ENCODE peak calls at places on chromosomes 1 and 21, in four cellular contexts. One of them, this sample, is unnamed.

GRCh38 chr21:31335957-31336738 is 7.9 kb downstream of the TIAM1 start:
- DNase-seq in aorta: no peak
- DNase-seq in CD8-positive, alpha-beta T cell: no peak
- DNase-seq in IMR-90: peak; percentile 95
- DNase-seq in this sample: no peak

GRCh38 chr1:25909062-25909461 is 2.8 kb upstream of the STMN1 start:
- DNase-seq in aorta: no peak
- DNase-seq in IMR-90: no peak
- DNase-seq in CD8-positive, alpha-beta T cell: no peak
- DNase-seq in this sample: no peak

GRCh38 chr21:38048241-38048640 is 132.0 kb upstream of the KCNJ6 start:
- DNase-seq in IMR-90: no peak
- DNase-seq in aorta: no peak
- DNase-seq in CD8-positive, alpha-beta T cell: no peak
- DNase-seq in this sample: no peak

GRCh38 chr1:24900486-24900849 is 29.6 kb downstream of the RUNX3 start:
- DNase-seq in IMR-90: no peak
- DNase-seq in CD8-positive, alpha-beta T cell: peak; percentile 47
- DNase-seq in aorta: peak; percentile 41
- DNase-seq in this sample: no peak

GRCh38 chr1:236636017-236636416 is 31.7 kb upstream of the HEATR1 start:
- DNase-seq in aorta: no peak
- DNase-seq in IMR-90: no peak
- DNase-seq in CD8-positive, alpha-beta T cell: no peak
- DNase-seq in this sample: no peak

GRCh38 chr1:23424171-23424959 is at the start of gene TCEA3:
- DNase-seq in IMR-90: no peak
- DNase-seq in CD8-positive, alpha-beta T cell: peak; percentile 61
- DNase-seq in aorta: peak; percentile 69
- DNase-seq in this sample: peak; percentile 28

GRCh38 chr1:200628223-200628868 is 7.8 kb upstream of the KIF14 start:
- DNase-seq in IMR-90: no peak
- DNase-seq in aorta: no peak
- DNase-seq in CD8-positive, alpha-beta T cell: no peak
- DNase-seq in this sample: peak; percentile 14

GRCh38 chr1:228471762-228472398 is 15.3 kb upstream of the RNF187 start:
- DNase-seq in CD8-positive, alpha-beta T cell: no peak
- DNase-seq in aorta: no peak
- DNase-seq in IMR-90: peak; percentile 44
- DNase-seq in this sample: peak; percentile 41

GRCh38 chr1:15426492-15427279 is 11.6 kb upstream of the CTRC start:
- DNase-seq in IMR-90: peak; percentile 57
- DNase-seq in CD8-positive, alpha-beta T cell: no peak
- DNase-seq in aorta: no peak
- DNase-seq in this sample: no peak

GRCh38 chr1:15139654-15140350 is 13.7 kb upstream of the TMEM51 start:
- DNase-seq in CD8-positive, alpha-beta T cell: no peak
- DNase-seq in IMR-90: peak; percentile 6
- DNase-seq in aorta: peak; percentile 38
- DNase-seq in this sample: no peak

GRCh38 chr1:58883037-58883887 is 99.4 kb upstream of the JUN start:
- DNase-seq in IMR-90: peak; percentile 97
- DNase-seq in CD8-positive, alpha-beta T cell: no peak
- DNase-seq in aorta: peak; percentile 85
- DNase-seq in this sample: no peak

GRCh38 chr21:41368361-41369104 is 6.7 kb downstream of the MX2 start:
- DNase-seq in CD8-positive, alpha-beta T cell: no peak
- DNase-seq in aorta: no peak
- DNase-seq in IMR-90: no peak
- DNase-seq in this sample: no peak

GRCh38 chr1:1013105-1013921 is at the start of gene ISG15:
- DNase-seq in IMR-90: peak; percentile 83
- DNase-seq in CD8-positive, alpha-beta T cell: peak; percentile 90
- DNase-seq in aorta: peak; percentile 95
- DNase-seq in this sample: peak; percentile 89

GRCh38 chr1:85359874-85360708 is 83.7 kb upstream of the BCL10 start:
- DNase-seq in aorta: no peak
- DNase-seq in CD8-positive, alpha-beta T cell: no peak
- DNase-seq in IMR-90: peak; percentile 54
- DNase-seq in this sample: no peak

GRCh38 chr21:32412162-32412997 is at the start of gene EVA1C:
- DNase-seq in aorta: peak; percentile 72
- DNase-seq in CD8-positive, alpha-beta T cell: peak; percentile 84
- DNase-seq in IMR-90: peak; percentile 30
- DNase-seq in this sample: peak; percentile 81

DNA sequence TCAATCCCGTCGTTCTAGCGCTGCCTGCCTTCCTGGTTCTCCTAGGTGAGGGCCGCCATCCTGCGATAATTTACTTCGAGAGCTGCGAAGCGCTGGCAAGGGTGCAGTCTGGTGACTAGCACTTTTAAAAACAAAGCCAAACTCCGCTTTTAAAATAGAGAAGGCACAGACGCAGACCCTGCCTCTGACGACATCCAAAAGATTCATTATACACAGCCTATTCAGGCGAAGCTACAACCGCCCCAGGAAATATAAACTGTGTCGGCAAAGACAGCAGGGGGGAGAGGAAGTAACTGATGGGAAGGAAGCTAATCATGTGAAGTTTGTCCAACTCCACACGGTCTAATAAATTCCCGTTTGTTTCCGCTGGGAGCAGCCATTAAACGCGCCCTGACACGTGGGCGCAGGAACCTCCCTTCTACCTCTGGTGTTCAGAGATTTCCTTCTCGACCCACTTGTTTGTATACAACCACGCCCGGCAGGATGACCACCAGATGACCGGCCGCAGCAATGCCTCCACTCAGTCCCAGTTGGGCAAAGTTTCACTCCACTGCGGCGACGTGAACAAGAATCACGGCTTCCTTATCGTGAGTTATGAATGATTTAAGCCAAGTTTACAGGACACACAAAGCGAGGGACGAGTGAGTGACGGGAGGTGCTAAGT is 1.3 kb downstream of the GNG12 start:
- DNase-seq in IMR-90: peak; percentile 81
- DNase-seq in CD8-positive, alpha-beta T cell: no peak
- DNase-seq in aorta: peak; percentile 71
- DNase-seq in this sample: no peak
- H3K4me3 ChIP-seq in IMR-90: peak overlapping the region; percentile 93
- H3K4me3 ChIP-seq in CD8-positive, alpha-beta T cell: peak overlapping the region; percentile 32
- H3K4me3 ChIP-seq in aorta: peak overlapping the region; percentile 71
- H3K4me3 ChIP-seq in this sample: peak overlapping the region; percentile 7

GRCh38 chr1:235079443-235079967 is 49.1 kb downstream of the TOMM20 start:
- DNase-seq in aorta: peak; percentile 45
- DNase-seq in CD8-positive, alpha-beta T cell: no peak
- DNase-seq in IMR-90: peak; percentile 62
- DNase-seq in this sample: no peak
- H3K27ac ChIP-seq in aorta: peak overlapping the region; percentile 7
- H3K27ac ChIP-seq in CD8-positive, alpha-beta T cell: no peak overlapping the region
- H3K27ac ChIP-seq in IMR-90: peak overlapping the region; percentile 34
- H3K27ac ChIP-seq in this sample: no peak overlapping the region

DNA sequence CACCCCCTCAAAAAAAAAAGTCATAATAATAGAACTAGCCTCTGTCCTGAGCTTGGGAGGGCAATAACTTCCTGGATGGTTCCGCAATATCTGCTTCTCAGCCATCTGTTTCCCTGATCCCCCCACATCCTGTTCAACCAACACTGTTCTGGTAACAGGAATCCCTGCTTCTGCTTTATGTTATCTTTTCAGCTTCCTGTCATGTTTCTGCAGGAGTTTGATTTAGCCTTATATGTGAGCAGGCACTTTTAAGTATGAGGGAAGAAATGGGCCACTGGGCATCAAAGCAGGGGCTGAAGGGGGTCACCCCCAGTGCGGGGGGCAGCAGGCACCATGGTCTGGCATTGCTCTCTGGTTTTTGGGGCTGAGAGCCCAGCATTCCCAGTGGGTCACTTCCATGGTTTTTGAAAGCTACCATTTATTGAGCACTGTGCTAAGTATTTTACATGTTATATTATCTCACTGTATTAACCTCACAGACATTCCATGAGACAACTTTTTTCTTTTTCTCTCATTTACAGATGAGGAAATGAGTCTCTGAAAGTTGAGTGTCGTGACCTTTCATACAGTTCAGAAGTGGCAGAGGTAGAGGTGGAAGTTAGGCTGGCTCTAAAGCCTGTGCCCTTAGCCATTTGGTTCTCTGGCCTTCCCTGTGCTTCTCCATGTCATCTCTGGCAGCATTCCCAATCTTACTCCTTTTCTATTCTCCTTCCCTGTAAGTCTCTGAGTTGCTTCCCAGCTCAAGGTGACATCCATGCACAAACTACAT is 61.9 kb downstream of the DNTTIP2 start:
- DNase-seq in aorta: no peak
- DNase-seq in CD8-positive, alpha-beta T cell: no peak
- DNase-seq in IMR-90: peak; percentile 85
- DNase-seq in this sample: no peak
- H3K4me1 ChIP-seq in aorta: no peaks in the 10 kb centered on the region
- H3K4me1 ChIP-seq in CD8-positive, alpha-beta T cell: peaks cover 9% of the 10 kb centered on the region
- H3K4me1 ChIP-seq in IMR-90: peaks cover 11% of the 10 kb centered on the region
- H3K4me1 ChIP-seq in this sample: peaks cover 20% of the 10 kb centered on the region

GRCh38 chr21:28742527-28742926 is 250.2 kb downstream of the LTN1 start:
- DNase-seq in CD8-positive, alpha-beta T cell: no peak
- DNase-seq in aorta: no peak
- DNase-seq in IMR-90: peak; percentile 76
- DNase-seq in this sample: no peak

GRCh38 chr21:28734522-28735175 is 258.0 kb downstream of the LTN1 start:
- DNase-seq in aorta: no peak
- DNase-seq in CD8-positive, alpha-beta T cell: no peak
- DNase-seq in IMR-90: peak; percentile 17
- DNase-seq in this sample: no peak

GRCh38 chr21:28737671-28738279 is 254.9 kb downstream of the LTN1 start:
- DNase-seq in CD8-positive, alpha-beta T cell: no peak
- DNase-seq in IMR-90: peak; percentile 59
- DNase-seq in aorta: no peak
- DNase-seq in this sample: no peak

GRCh38 chr21:28738305-28738704 is 254.4 kb downstream of the LTN1 start:
- DNase-seq in aorta: no peak
- DNase-seq in IMR-90: no peak
- DNase-seq in CD8-positive, alpha-beta T cell: no peak
- DNase-seq in this sample: no peak

DNA sequence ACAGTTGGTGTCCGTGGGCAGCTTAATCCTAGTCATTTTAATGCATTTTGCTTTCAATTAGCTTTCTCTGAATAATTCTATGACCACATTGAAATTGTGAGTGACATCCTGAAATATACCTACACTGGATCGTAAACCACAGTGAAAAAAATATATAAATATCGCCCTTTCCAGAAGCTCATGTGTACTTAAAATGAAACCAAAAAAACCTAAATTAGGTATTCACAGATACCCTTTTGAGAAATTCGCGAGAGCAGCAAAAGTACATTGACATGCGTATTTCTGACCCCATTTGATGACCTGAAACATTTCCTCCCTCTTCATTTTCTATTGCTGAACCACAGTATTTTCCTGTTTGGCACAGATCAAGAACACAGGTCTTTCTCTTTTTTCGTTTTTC is 253.8 kb downstream of the LTN1 start:
- DNase-seq in IMR-90: no peak
- DNase-seq in CD8-positive, alpha-beta T cell: no peak
- DNase-seq in aorta: no peak
- DNase-seq in this sample: no peak
- H3K4me3 ChIP-seq in IMR-90: no peak overlapping the region
- H3K4me3 ChIP-seq in CD8-positive, alpha-beta T cell: no peak overlapping the region
- H3K4me3 ChIP-seq in aorta: no peak overlapping the region
- H3K4me3 ChIP-seq in this sample: no peak overlapping the region

DNA sequence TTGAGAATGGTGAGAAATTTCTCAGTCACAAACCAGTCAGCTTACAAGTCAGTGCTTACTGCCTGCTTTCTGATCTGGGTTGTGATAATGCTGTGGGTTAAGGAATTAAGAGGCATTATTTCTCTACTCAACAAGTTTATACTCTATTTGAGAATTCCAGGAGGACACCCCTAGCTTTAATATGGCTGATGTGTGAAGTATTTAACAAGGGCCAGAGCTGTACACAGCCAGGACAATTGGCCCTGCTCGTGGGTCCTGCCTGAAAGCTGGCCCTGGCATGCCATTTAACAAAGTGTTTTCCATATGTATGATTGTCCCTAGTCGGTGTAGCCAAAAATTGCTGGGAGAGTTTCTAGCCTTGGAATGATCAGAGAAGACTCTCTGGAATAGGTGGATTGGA is 43.2 kb downstream of the HHAT start:
- DNase-seq in IMR-90: no peak
- DNase-seq in aorta: no peak
- DNase-seq in CD8-positive, alpha-beta T cell: no peak
- DNase-seq in this sample: no peak
- H3K27ac ChIP-seq in IMR-90: no peak overlapping the region
- H3K27ac ChIP-seq in aorta: no peak overlapping the region
- H3K27ac ChIP-seq in CD8-positive, alpha-beta T cell: no peak overlapping the region
- H3K27ac ChIP-seq in this sample: no peak overlapping the region

GRCh38 chr1:223057569-223058093 is 85.4 kb downstream of the TLR5 start:
- DNase-seq in aorta: no peak
- DNase-seq in IMR-90: no peak
- DNase-seq in CD8-positive, alpha-beta T cell: no peak
- DNase-seq in this sample: no peak

GRCh38 chr1:223059526-223059925 is 83.5 kb downstream of the TLR5 start:
- DNase-seq in aorta: no peak
- DNase-seq in IMR-90: no peak
- DNase-seq in CD8-positive, alpha-beta T cell: no peak
- DNase-seq in this sample: no peak

GRCh38 chr1:223052479-223052878 is 90.6 kb downstream of the TLR5 start:
- DNase-seq in CD8-positive, alpha-beta T cell: no peak
- DNase-seq in aorta: no peak
- DNase-seq in IMR-90: no peak
- DNase-seq in this sample: no peak

GRCh38 chr1:223052931-223053330 is 90.1 kb downstream of the TLR5 start:
- DNase-seq in aorta: no peak
- DNase-seq in CD8-positive, alpha-beta T cell: no peak
- DNase-seq in IMR-90: no peak
- DNase-seq in this sample: no peak

DNA sequence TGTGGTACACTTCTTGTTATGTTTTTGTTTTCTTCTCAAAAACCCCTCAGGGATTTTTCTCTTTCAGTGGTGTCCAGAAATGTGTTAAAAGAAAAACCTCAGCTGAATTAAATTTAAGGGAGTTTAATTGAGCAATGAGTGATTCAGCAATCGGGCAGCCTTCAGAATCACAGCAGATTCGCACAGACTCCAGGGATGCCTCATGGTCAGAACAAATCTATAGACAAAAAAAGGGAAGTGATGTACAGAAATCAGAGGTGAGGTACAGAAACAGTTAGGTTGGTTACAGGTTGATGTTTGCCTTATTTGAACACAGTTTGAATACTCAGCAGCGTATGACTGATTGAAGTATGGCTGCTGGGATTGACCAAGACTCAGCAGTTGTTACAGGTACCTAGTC is 86.2 kb downstream of the TLR5 start:
- DNase-seq in CD8-positive, alpha-beta T cell: no peak
- DNase-seq in aorta: no peak
- DNase-seq in IMR-90: no peak
- DNase-seq in this sample: no peak
- H3K4me1 ChIP-seq in CD8-positive, alpha-beta T cell: no peaks in the 10 kb centered on the region
- H3K4me1 ChIP-seq in aorta: no peaks in the 10 kb centered on the region
- H3K4me1 ChIP-seq in IMR-90: no peaks in the 10 kb centered on the region
- H3K4me1 ChIP-seq in this sample: no peaks in the 10 kb centered on the region

DNA sequence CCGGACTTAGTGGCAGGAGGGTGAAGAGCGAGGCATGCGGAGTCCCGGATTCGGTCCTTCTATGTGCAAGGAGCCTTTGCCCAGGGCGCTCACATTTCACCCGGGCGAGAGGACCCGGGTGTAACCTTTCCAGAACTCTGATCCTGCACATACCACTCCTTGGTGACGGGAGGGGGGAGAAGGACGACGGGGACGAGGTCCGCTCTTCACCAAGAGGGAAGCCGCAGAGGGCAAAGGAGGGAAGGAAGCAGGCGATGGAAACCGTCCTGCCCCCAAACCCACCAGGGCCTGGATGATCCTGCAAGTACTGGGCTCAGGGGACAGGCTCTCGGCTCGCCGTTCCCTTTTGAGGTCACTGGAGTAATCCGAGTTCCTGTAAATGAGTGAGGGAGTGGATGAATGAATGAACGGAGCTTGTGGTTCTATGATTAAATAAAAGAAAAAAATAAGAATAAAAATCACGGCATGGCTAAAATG is 993 bp downstream of the SYPL2 start:
- DNase-seq in aorta: no peak
- DNase-seq in CD8-positive, alpha-beta T cell: no peak
- DNase-seq in IMR-90: no peak
- DNase-seq in this sample: no peak
- H3K4me3 ChIP-seq in aorta: peak overlapping the region; percentile 51
- H3K4me3 ChIP-seq in CD8-positive, alpha-beta T cell: no peak overlapping the region
- H3K4me3 ChIP-seq in IMR-90: no peak overlapping the region
- H3K4me3 ChIP-seq in this sample: no peak overlapping the region

This sample was measured in CD4-positive, alpha-beta memory T cell.